ENCODE peak calls at places on chromosome 1, in eight cellular contexts. X is T-helper 2 cell; O is hypothalamus; T is brain microvascular endothelial cell; C is neural crest cell; U is NCI-H524; Y is psoas muscle; P is effector CD4-positive, alpha-beta T cell. G is an unnamed sample.

GRCh38 chr1:213327318-213327667 is 276.3 kb downstream of the RPS6KC1 start:
- DNase-seq in X (no peak), O (no peak), T (peak), C (no peak), U (no peak), Y (peak), P (no peak), G (no peak)

GRCh38 chr1:23915470-23915869 is 2.3 kb upstream of the CNR2 start:
- DNase-seq in X (no peak), O (no peak), T (no peak), C (no peak), U (no peak), Y (no peak), P (no peak), G (no peak)

GRCh38 chr1:230790026-230790425 is 42.8 kb downstream of the CAPN9 start:
- DNase-seq in X (no peak), O (no peak), T (no peak), C (no peak), U (no peak), Y (no peak), P (no peak), G (no peak)

GRCh38 chr1:226064816-226065248 is 2.3 kb downstream of the H3-3A start:
- DNase-seq in X (peak), O (no peak), T (peak), C (no peak), U (peak), Y (no peak), P (peak), G (no peak)

GRCh38 chr1:228082975-228083870 is 715 bp downstream of the ARF1 start:
- DNase-seq in X (no peak), O (no peak), T (no peak), C (no peak), U (no peak), Y (peak), P (peak), G (peak)

GRCh38 chr1:110765640-110766335 is 91.0 kb upstream of the KCNA3 start:
- DNase-seq in X (no peak), O (no peak), T (peak), C (peak), U (peak), Y (no peak), P (peak), G (no peak)

GRCh38 chr1:1014896-1015681 is 1.8 kb downstream of the ISG15 start:
- DNase-seq in X (no peak), O (no peak), T (no peak), C (peak), U (no peak), Y (no peak), P (no peak), G (peak)

GRCh38 chr1:161018631-161018930 is 2.4 kb downstream of the F11R start:
- DNase-seq in X (no peak), O (no peak), T (no peak), C (no peak), U (no peak), Y (no peak), P (no peak), G (no peak)

GRCh38 chr1:180633092-180634045 is 1.5 kb downstream of the XPR1 start:
- DNase-seq in X (no peak), O (no peak), T (no peak), C (no peak), U (no peak), Y (no peak), P (no peak), G (no peak)

GRCh38 chr1:43373034-43373940 is 5.5 kb upstream of the ELOVL1 start:
- DNase-seq in X (no peak), O (no peak), T (peak), C (no peak), U (no peak), Y (no peak), P (no peak), G (no peak)

GRCh38 chr1:24673336-24673735 is 30.2 kb downstream of the SRRM1 start:
- DNase-seq in X (no peak), O (no peak), T (peak), C (no peak), U (no peak), Y (no peak), P (no peak), G (no peak)

GRCh38 chr1:243217401-243217800 is 37.7 kb downstream of the CEP170 start:
- DNase-seq in X (no peak), O (no peak), T (no peak), C (no peak), U (no peak), Y (no peak), P (no peak), G (no peak)

GRCh38 chr1:166485620-166486019 is 318.8 kb upstream of the FAM78B start:
- DNase-seq in X (no peak), O (no peak), T (no peak), C (no peak), U (no peak), Y (no peak), P (no peak), G (no peak)

GRCh38 chr1:145858238-145858936 is 494 bp downstream of the PIAS3 start:
- DNase-seq in X (peak), O (no peak), T (no peak), C (peak), U (peak), Y (peak), P (peak), G (peak)

GRCh38 chr1:1550591-1551432 is 10.4 kb upstream of the TMEM240 start:
- DNase-seq in X (no peak), O (no peak), T (peak), C (no peak), U (no peak), Y (no peak), P (no peak), G (no peak)

GRCh38 chr1:202122639-202123335 is at the start of gene GPR37L1:
- DNase-seq in X (no peak), O (peak), T (no peak), C (peak), U (no peak), Y (peak), P (no peak), G (no peak)

G was measured in aorta.